ENCODE peak calls at places on chromosomes 3 and 15, in four cellular contexts. One of them, this sample, is unnamed. For H3K4me1, the result is how much of the 10 kb centered on the place peaks cover.

GRCh38 chr3:13715961-13716360 is 163.9 kb downstream of the WNT7A start:
- DNase-seq in mammary epithelial cell: no peak
- DNase-seq in neural progenitor cell: no peak
- DNase-seq in mesendoderm: no peak
- DNase-seq in this sample: no peak

GRCh38 chr3:32591960-32592462 is 21.4 kb upstream of the DYNC1LI1 start:
- DNase-seq in mesendoderm: no peak
- DNase-seq in mammary epithelial cell: no peak
- DNase-seq in neural progenitor cell: peak
- DNase-seq in this sample: no peak

GRCh38 chr3:14278799-14279705 is 100.4 kb downstream of the LSM3 start:
- DNase-seq in mesendoderm: peak
- DNase-seq in neural progenitor cell: no peak
- DNase-seq in mammary epithelial cell: no peak
- DNase-seq in this sample: no peak

GRCh38 chr15:72468103-72468502 is 6.0 kb upstream of the ARIH1 start:
- DNase-seq in neural progenitor cell: no peak
- DNase-seq in mesendoderm: no peak
- DNase-seq in mammary epithelial cell: no peak
- DNase-seq in this sample: no peak

GRCh38 chr3:136750209-136750921 is 1.8 kb downstream of the STAG1 start:
- DNase-seq in mammary epithelial cell: no peak
- DNase-seq in neural progenitor cell: no peak
- DNase-seq in mesendoderm: no peak
- DNase-seq in this sample: peak

GRCh38 chr3:8558645-8559044 is 57.0 kb downstream of the LMCD1 start:
- DNase-seq in mammary epithelial cell: no peak
- DNase-seq in neural progenitor cell: no peak
- DNase-seq in mesendoderm: no peak
- DNase-seq in this sample: no peak

GRCh38 chr3:156553705-156554356 is 1.1 kb downstream of the SSR3 start:
- DNase-seq in mammary epithelial cell: peak
- DNase-seq in mesendoderm: peak
- DNase-seq in neural progenitor cell: no peak
- DNase-seq in this sample: peak

GRCh38 chr3:29926391-29926790 is 645.5 kb downstream of the RBMS3 start:
- DNase-seq in mammary epithelial cell: no peak
- DNase-seq in mesendoderm: no peak
- DNase-seq in neural progenitor cell: no peak
- DNase-seq in this sample: no peak

GRCh38 chr3:46252980-46253379 is 10.7 kb downstream of the CCR3 start:
- DNase-seq in mammary epithelial cell: no peak
- DNase-seq in mesendoderm: no peak
- DNase-seq in neural progenitor cell: no peak
- DNase-seq in this sample: no peak

GRCh38 chr3:169148448-169149348 is 514.8 kb downstream of the MECOM start:
- DNase-seq in mesendoderm: peak
- DNase-seq in mammary epithelial cell: peak
- DNase-seq in neural progenitor cell: peak
- DNase-seq in this sample: peak

GRCh38 chr3:141797167-141797773 is 34.1 kb downstream of the GRK7 start:
- DNase-seq in neural progenitor cell: peak
- DNase-seq in mammary epithelial cell: no peak
- DNase-seq in mesendoderm: peak
- DNase-seq in this sample: peak

GRCh38 chr3:196981657-196982056 is 13.0 kb upstream of the PIGZ start:
- DNase-seq in mammary epithelial cell: no peak
- DNase-seq in mesendoderm: no peak
- DNase-seq in neural progenitor cell: no peak
- DNase-seq in this sample: no peak

GRCh38 chr15:43194775-43195174 is 9.6 kb downstream of the CCNDBP1 start:
- DNase-seq in mammary epithelial cell: no peak
- DNase-seq in neural progenitor cell: no peak
- DNase-seq in mesendoderm: no peak
- DNase-seq in this sample: no peak

GRCh38 chr3:114171677-114172076 is 7.2 kb downstream of the DRD3 start:
- DNase-seq in mammary epithelial cell: no peak
- DNase-seq in mesendoderm: no peak
- DNase-seq in neural progenitor cell: no peak
- DNase-seq in this sample: no peak

GRCh38 chr15:82870727-82871576 is 61.5 kb downstream of the WHAMM start:
- DNase-seq in mesendoderm: no peak
- DNase-seq in mammary epithelial cell: no peak
- DNase-seq in neural progenitor cell: no peak
- DNase-seq in this sample: no peak

GRCh38 chr3:72820405-72820804 is 27.8 kb downstream of the SHQ1 start:
- DNase-seq in mammary epithelial cell: peak
- DNase-seq in neural progenitor cell: no peak
- DNase-seq in mesendoderm: no peak
- DNase-seq in this sample: peak

GRCh38 chr3:72903004-72903403 is 15.2 kb downstream of the GXYLT2 start:
- DNase-seq in mesendoderm: peak
- DNase-seq in mammary epithelial cell: peak
- DNase-seq in neural progenitor cell: no peak
- DNase-seq in this sample: peak

GRCh38 chr3:72520690-72521308 is 327.4 kb downstream of the SHQ1 start:
- DNase-seq in mesendoderm: no peak
- DNase-seq in neural progenitor cell: no peak
- DNase-seq in mammary epithelial cell: peak
- DNase-seq in this sample: peak

GRCh38 chr15:33807665-33808064 is 160.6 kb upstream of the CHRM5 start:
- DNase-seq in mammary epithelial cell: no peak
- DNase-seq in neural progenitor cell: no peak
- DNase-seq in mesendoderm: no peak
- DNase-seq in this sample: no peak

GRCh38 chr15:38389924-38390542 is 63.9 kb upstream of the FAM98B start:
- DNase-seq in mesendoderm: peak
- DNase-seq in mammary epithelial cell: peak
- DNase-seq in neural progenitor cell: peak
- DNase-seq in this sample: peak

GRCh38 chr3:57060089-57060829 is at the start of gene SPATA12:
- DNase-seq in mesendoderm: peak
- DNase-seq in mammary epithelial cell: peak
- DNase-seq in neural progenitor cell: peak
- DNase-seq in this sample: peak

GRCh38 chr15:101203607-101204006 is 48.2 kb downstream of the CHSY1 start:
- DNase-seq in neural progenitor cell: no peak
- DNase-seq in mesendoderm: no peak
- DNase-seq in mammary epithelial cell: no peak
- DNase-seq in this sample: no peak

GRCh38 chr15:101206173-101206572 is 45.7 kb downstream of the CHSY1 start:
- DNase-seq in mesendoderm: no peak
- DNase-seq in mammary epithelial cell: no peak
- DNase-seq in neural progenitor cell: no peak
- DNase-seq in this sample: peak

GRCh38 chr15:101203029-101203428 is 48.8 kb downstream of the CHSY1 start:
- DNase-seq in mesendoderm: no peak
- DNase-seq in mammary epithelial cell: no peak
- DNase-seq in neural progenitor cell: no peak
- DNase-seq in this sample: no peak

GRCh38 chr15:101207867-101208288 is 44.0 kb downstream of the CHSY1 start:
- DNase-seq in mesendoderm: no peak
- DNase-seq in mammary epithelial cell: peak
- DNase-seq in neural progenitor cell: no peak
- DNase-seq in this sample: peak

DNA sequence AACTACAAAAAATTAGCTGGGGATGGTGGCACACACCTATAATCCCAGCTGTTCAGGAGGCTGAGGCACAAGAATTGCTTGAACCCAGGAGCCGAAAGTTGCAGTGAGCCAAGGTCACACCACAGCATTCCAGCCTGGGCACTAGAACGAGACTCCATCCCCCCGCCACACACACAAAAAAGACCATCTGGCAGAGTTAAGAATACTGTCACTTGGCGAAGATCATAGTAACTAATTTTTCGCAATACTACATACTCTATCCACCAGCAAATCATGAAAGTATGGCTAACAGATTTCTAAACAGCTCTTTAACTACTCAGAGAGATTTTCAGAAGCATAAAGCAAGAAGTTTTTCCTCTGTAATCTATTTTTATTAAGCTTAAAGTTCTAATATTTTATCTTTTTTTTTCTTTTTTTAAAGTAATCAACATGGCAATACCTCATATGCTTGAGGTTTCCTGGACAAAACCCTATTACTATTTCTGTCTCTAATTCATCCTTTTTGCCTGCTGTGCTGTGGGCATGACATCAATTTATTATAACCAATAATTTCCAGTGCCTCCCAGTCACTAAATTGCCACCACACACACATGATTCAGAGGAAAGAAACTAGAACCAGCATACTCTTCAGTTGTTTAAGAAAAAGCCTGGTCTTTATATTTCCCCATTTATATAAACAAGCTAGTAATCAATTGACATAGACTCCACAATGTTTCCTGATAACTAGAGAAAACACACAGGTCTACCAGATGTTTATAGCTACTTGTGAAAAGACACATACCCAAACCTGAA is 46.9 kb downstream of the CHSY1 start:
- DNase-seq in mesendoderm: no peak
- DNase-seq in neural progenitor cell: no peak
- DNase-seq in mammary epithelial cell: no peak
- DNase-seq in this sample: peak
- H3K4me1 ChIP-seq in mesendoderm: under half
- H3K4me1 ChIP-seq in neural progenitor cell: under half
- H3K4me1 ChIP-seq in mammary epithelial cell: under half
- H3K4me1 ChIP-seq in this sample: half or more

DNA sequence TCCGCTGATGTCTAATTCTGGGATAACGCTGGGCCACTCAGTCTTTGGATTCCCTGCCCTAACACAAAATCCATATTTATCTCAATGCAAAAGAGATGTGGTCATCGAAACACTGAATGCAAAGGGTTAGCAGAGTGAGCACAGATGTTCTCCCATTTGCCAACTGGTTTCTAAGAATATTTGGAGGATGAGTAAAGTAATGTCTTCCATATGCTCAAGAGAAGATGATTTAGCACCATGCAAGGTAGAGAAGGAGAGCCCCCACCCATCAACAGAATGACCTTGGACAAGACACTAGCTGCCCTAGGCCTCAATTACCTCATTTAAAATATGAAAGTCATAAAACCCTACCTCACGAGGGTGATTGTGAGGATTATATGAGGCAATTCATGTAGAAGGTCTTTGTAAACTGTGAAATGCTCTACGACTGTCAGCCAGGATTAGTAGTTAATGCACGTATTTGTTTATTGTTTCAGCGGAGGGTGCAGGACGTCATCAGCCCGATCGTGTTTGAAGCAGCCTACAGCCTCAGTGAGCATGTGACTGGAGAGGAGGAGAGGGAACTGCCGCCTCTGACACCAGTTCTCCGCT is 232.9 kb upstream of the CTDSPL start:
- DNase-seq in neural progenitor cell: no peak
- DNase-seq in mesendoderm: no peak
- DNase-seq in mammary epithelial cell: no peak
- DNase-seq in this sample: no peak
- H3K4me1 ChIP-seq in neural progenitor cell: under half
- H3K4me1 ChIP-seq in mesendoderm: under half
- H3K4me1 ChIP-seq in mammary epithelial cell: under half
- H3K4me1 ChIP-seq in this sample: under half

GRCh38 chr3:172158741-172159140 is 119.4 kb downstream of the FNDC3B start:
- DNase-seq in mammary epithelial cell: no peak
- DNase-seq in neural progenitor cell: no peak
- DNase-seq in mesendoderm: no peak
- DNase-seq in this sample: no peak
- H3K4me1 ChIP-seq in mammary epithelial cell: half or more
- H3K4me1 ChIP-seq in neural progenitor cell: under half
- H3K4me1 ChIP-seq in mesendoderm: under half
- H3K4me1 ChIP-seq in this sample: half or more

DNA sequence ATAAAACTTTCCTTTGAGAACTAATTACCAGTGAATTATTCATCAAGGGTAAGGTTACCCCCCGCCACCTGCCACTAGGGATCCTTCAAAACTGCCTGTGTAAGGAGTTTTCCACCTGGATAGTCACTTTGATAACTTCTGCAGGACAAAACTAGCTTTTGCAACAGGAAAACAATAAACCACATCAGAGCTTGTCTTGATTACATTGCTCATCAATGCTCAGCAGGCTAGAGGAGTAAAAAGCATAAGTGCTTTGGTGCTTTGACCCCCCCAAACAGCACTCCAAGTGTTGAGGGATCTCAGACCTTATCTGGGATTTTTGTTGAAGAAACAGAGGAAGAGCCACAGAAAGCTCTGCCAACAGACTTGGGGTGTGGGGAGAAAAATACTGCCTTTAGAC is 10.8 kb upstream of the PHLDB2 start:
- DNase-seq in neural progenitor cell: no peak
- DNase-seq in mammary epithelial cell: peak
- DNase-seq in mesendoderm: no peak
- DNase-seq in this sample: peak
- H3K4me1 ChIP-seq in neural progenitor cell: under half
- H3K4me1 ChIP-seq in mammary epithelial cell: half or more
- H3K4me1 ChIP-seq in mesendoderm: under half
- H3K4me1 ChIP-seq in this sample: half or more

DNA sequence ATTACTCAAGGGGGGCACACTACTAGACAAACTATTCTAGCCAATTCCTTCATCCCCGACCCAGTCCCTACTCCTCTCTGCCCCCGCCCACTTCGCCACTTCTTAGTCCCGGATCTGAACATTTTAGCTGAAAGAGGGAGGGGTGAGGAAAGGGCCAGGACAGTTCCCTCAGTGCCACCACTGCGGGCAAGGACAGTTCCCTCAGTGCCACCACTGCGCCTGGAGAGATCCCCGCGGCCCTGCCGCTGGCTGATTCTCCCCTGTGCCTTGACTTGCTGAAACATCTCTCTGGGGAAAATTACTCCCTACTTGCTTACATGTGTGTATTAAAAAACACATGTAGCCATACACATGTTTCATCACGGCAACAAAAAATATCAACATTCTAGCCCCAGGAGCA is 11.3 kb downstream of the SOX2 start:
- DNase-seq in neural progenitor cell: no peak
- DNase-seq in mammary epithelial cell: no peak
- DNase-seq in mesendoderm: no peak
- DNase-seq in this sample: no peak
- H3K4me1 ChIP-seq in neural progenitor cell: half or more
- H3K4me1 ChIP-seq in mammary epithelial cell: under half
- H3K4me1 ChIP-seq in mesendoderm: under half
- H3K4me1 ChIP-seq in this sample: under half

GRCh38 chr15:80599359-80599758 is 95.8 kb upstream of the ABHD17C start:
- DNase-seq in mesendoderm: no peak
- DNase-seq in neural progenitor cell: no peak
- DNase-seq in mammary epithelial cell: peak
- DNase-seq in this sample: peak

GRCh38 chr15:80597081-80597480 is 98.0 kb upstream of the ABHD17C start:
- DNase-seq in neural progenitor cell: no peak
- DNase-seq in mesendoderm: no peak
- DNase-seq in mammary epithelial cell: no peak
- DNase-seq in this sample: no peak

GRCh38 chr15:80605591-80606150 is 89.4 kb upstream of the ABHD17C start:
- DNase-seq in neural progenitor cell: no peak
- DNase-seq in mammary epithelial cell: no peak
- DNase-seq in mesendoderm: no peak
- DNase-seq in this sample: no peak

GRCh38 chr15:80604583-80605506 is 90.3 kb upstream of the ABHD17C start:
- DNase-seq in mesendoderm: peak
- DNase-seq in mammary epithelial cell: no peak
- DNase-seq in neural progenitor cell: no peak
- DNase-seq in this sample: peak

GRCh38 chr15:80601256-80601655 is 93.9 kb upstream of the ABHD17C start:
- DNase-seq in mesendoderm: no peak
- DNase-seq in mammary epithelial cell: no peak
- DNase-seq in neural progenitor cell: no peak
- DNase-seq in this sample: no peak
- H3K4me1 ChIP-seq in mesendoderm: under half
- H3K4me1 ChIP-seq in mammary epithelial cell: under half
- H3K4me1 ChIP-seq in neural progenitor cell: under half
- H3K4me1 ChIP-seq in this sample: under half

GRCh38 chr3:16329036-16329791 is 64.2 kb downstream of the OXNAD1 start:
- DNase-seq in mammary epithelial cell: no peak
- DNase-seq in neural progenitor cell: no peak
- DNase-seq in mesendoderm: no peak
- DNase-seq in this sample: no peak
- H3K4me1 ChIP-seq in mammary epithelial cell: under half
- H3K4me1 ChIP-seq in neural progenitor cell: under half
- H3K4me1 ChIP-seq in mesendoderm: under half
- H3K4me1 ChIP-seq in this sample: under half